ENCODE peak calls at places on chromosomes 11 and 22, in nine cellular contexts. One of them, this sample, is unnamed.

GRCh38 chr11:134050541-134051383 is 18.1 kb upstream of the JAM3 start:
- DNase-seq in neural progenitor cell: peak
- DNase-seq in WERI-Rb-1: peak
- DNase-seq in IMR-90: peak
- DNase-seq in fibroblast of mammary gland: peak
- DNase-seq in prostate gland: peak
- DNase-seq in astrocyte of the spinal cord: peak
- DNase-seq in kidney: peak
- DNase-seq in ovary: peak
- DNase-seq in this sample: peak

GRCh38 chr11:72683782-72684200 is 9.6 kb upstream of the PDE2A start:
- DNase-seq in neural progenitor cell: peak
- DNase-seq in WERI-Rb-1: peak
- DNase-seq in IMR-90: peak
- DNase-seq in fibroblast of mammary gland: peak
- DNase-seq in prostate gland: peak
- DNase-seq in astrocyte of the spinal cord: peak
- DNase-seq in kidney: peak
- DNase-seq in ovary: peak
- DNase-seq in this sample: peak

GRCh38 chr11:107713009-107713408 is 1.2 kb upstream of the SLN start:
- DNase-seq in neural progenitor cell: no peak
- DNase-seq in WERI-Rb-1: no peak
- DNase-seq in IMR-90: no peak
- DNase-seq in fibroblast of mammary gland: no peak
- DNase-seq in prostate gland: no peak
- DNase-seq in astrocyte of the spinal cord: no peak
- DNase-seq in kidney: no peak
- DNase-seq in ovary: no peak
- DNase-seq in this sample: no peak

GRCh38 chr11:134757633-134758032 is 345.6 kb upstream of the B3GAT1 start:
- DNase-seq in neural progenitor cell: no peak
- DNase-seq in WERI-Rb-1: no peak
- DNase-seq in IMR-90: no peak
- DNase-seq in fibroblast of mammary gland: no peak
- DNase-seq in prostate gland: no peak
- DNase-seq in astrocyte of the spinal cord: no peak
- DNase-seq in kidney: no peak
- DNase-seq in ovary: no peak
- DNase-seq in this sample: no peak

GRCh38 chr11:80748207-80748606 is 1307.4 kb upstream of the TENM4 start:
- DNase-seq in neural progenitor cell: no peak
- DNase-seq in WERI-Rb-1: no peak
- DNase-seq in IMR-90: no peak
- DNase-seq in fibroblast of mammary gland: no peak
- DNase-seq in prostate gland: no peak
- DNase-seq in astrocyte of the spinal cord: no peak
- DNase-seq in kidney: no peak
- DNase-seq in ovary: no peak
- DNase-seq in this sample: no peak

GRCh38 chr11:67545280-67545679 is 22.0 kb upstream of the CABP2 start:
- DNase-seq in neural progenitor cell: peak
- DNase-seq in WERI-Rb-1: no peak
- DNase-seq in IMR-90: no peak
- DNase-seq in fibroblast of mammary gland: no peak
- DNase-seq in prostate gland: no peak
- DNase-seq in astrocyte of the spinal cord: no peak
- DNase-seq in kidney: peak
- DNase-seq in ovary: no peak
- DNase-seq in this sample: no peak

GRCh38 chr11:120293038-120293800 is 31.9 kb upstream of the TLCD5 start:
- DNase-seq in neural progenitor cell: no peak
- DNase-seq in WERI-Rb-1: no peak
- DNase-seq in IMR-90: no peak
- DNase-seq in fibroblast of mammary gland: no peak
- DNase-seq in prostate gland: no peak
- DNase-seq in astrocyte of the spinal cord: no peak
- DNase-seq in kidney: no peak
- DNase-seq in ovary: no peak
- DNase-seq in this sample: no peak

GRCh38 chr11:20110908-20111669 is 49.2 kb downstream of the DBX1 start:
- DNase-seq in neural progenitor cell: peak
- DNase-seq in WERI-Rb-1: peak
- DNase-seq in IMR-90: peak
- DNase-seq in fibroblast of mammary gland: peak
- DNase-seq in prostate gland: peak
- DNase-seq in astrocyte of the spinal cord: peak
- DNase-seq in kidney: no peak
- DNase-seq in ovary: peak
- DNase-seq in this sample: peak

GRCh38 chr11:46263120-46263519 is 14.3 kb upstream of the CREB3L1 start:
- DNase-seq in neural progenitor cell: no peak
- DNase-seq in WERI-Rb-1: no peak
- DNase-seq in IMR-90: no peak
- DNase-seq in fibroblast of mammary gland: no peak
- DNase-seq in prostate gland: no peak
- DNase-seq in astrocyte of the spinal cord: no peak
- DNase-seq in kidney: no peak
- DNase-seq in ovary: no peak
- DNase-seq in this sample: no peak

GRCh38 chr22:42901790-42902508 is 44.9 kb upstream of the ARFGAP3 start:
- DNase-seq in neural progenitor cell: no peak
- DNase-seq in WERI-Rb-1: no peak
- DNase-seq in IMR-90: no peak
- DNase-seq in fibroblast of mammary gland: no peak
- DNase-seq in prostate gland: no peak
- DNase-seq in astrocyte of the spinal cord: no peak
- DNase-seq in kidney: no peak
- DNase-seq in ovary: no peak
- DNase-seq in this sample: no peak

GRCh38 chr11:26778000-26778757 is 56.3 kb upstream of the SLC5A12 start:
- DNase-seq in neural progenitor cell: no peak
- DNase-seq in WERI-Rb-1: no peak
- DNase-seq in IMR-90: peak
- DNase-seq in fibroblast of mammary gland: peak
- DNase-seq in prostate gland: no peak
- DNase-seq in astrocyte of the spinal cord: peak
- DNase-seq in kidney: no peak
- DNase-seq in ovary: no peak
- DNase-seq in this sample: peak

GRCh38 chr11:113401718-113402117 is 14.1 kb downstream of the ANKK1 start:
- DNase-seq in neural progenitor cell: no peak
- DNase-seq in WERI-Rb-1: no peak
- DNase-seq in IMR-90: no peak
- DNase-seq in fibroblast of mammary gland: peak
- DNase-seq in prostate gland: peak
- DNase-seq in astrocyte of the spinal cord: no peak
- DNase-seq in kidney: peak
- DNase-seq in ovary: no peak
- DNase-seq in this sample: peak

DNA sequence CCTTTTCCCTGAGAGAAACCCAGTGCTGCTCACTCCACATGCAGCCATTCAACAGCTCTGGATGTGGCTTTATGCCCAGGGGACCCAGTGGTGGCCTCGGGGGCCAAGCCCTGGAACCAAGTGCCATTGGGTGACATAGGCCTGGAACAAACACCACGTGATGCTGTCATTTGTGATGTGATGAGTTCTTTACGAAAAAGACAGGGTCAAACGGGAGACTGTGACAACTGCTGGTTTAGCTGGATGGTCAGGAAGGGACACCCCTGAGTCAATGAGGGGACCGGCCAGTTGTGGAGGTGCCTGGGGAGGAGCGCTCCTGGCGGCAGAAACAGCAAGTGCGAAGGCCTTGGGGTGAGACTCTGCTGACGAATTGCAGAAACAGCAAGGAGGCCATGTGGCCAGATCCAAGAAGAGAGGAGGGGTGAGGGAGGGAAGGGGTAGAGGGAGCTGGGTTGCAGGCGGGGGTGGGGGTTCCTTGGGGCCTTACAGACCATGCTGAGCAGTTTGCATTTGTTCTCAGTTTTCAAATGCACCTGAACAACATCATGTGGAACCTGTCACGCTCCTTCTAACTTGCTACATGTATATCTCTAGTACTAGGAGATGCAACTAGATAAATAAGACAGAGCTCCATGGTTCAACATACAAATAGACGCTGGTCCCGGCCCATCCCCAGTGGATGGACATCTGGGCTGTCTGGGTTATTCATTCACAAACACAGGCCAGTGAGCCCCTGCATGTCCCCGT is 56.1 kb downstream of the IGLL5 start:
- DNase-seq in neural progenitor cell: no peak
- DNase-seq in WERI-Rb-1: no peak
- DNase-seq in IMR-90: no peak
- DNase-seq in fibroblast of mammary gland: no peak
- DNase-seq in prostate gland: no peak
- DNase-seq in astrocyte of the spinal cord: no peak
- DNase-seq in kidney: no peak
- DNase-seq in ovary: no peak
- DNase-seq in this sample: no peak
- TF ChIP-seq CTCF in neural progenitor cell: no peak
- TF ChIP-seq CTCF in WERI-Rb-1: no peak
- TF ChIP-seq CTCF in IMR-90: no peak
- TF ChIP-seq CTCF in fibroblast of mammary gland: no peak
- TF ChIP-seq CTCF in prostate gland: no peak
- TF ChIP-seq CTCF in astrocyte of the spinal cord: no peak
- TF ChIP-seq CTCF in kidney: no peak
- TF ChIP-seq CTCF in ovary: no peak
- TF ChIP-seq CTCF in this sample: no peak

DNA sequence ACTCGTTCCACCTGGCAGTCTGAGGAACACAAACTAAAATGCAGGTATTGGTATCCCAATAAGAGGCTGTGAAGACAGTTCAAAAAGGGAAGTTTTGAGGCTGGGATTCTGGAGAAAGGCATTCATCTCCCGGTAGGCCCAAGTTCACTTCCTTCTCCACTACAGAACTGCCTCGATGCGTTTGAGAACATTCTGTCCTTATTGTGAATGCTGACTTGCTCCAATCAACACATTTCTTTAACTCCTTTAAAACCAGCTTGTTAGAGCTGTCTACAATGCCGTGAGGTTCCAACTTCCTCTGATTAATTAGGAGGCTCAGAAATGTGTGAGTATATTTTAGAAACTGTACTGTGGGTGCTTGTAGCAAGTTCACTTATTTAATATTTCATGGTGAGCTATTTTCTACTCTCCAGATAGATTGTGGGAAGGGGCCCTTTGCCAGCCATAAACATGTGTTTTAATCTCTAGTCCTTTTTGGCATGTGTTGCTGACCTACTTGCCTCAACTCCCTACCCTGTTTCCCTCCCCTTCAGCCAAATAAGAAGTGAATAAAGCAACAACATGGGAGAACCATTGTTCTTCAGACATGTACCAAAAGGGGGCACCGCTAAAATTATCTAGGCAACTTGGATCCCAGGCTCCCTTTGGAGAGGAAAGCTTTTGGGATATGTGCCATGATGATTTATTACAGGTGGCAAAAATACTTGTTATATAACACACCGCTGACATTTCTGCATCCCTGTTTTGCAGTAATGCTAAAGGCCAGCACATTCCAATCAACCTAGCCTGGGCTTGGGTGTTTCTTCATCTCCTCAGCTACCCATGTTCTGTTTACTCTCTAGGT is 245.6 kb downstream of the BLID start:
- DNase-seq in neural progenitor cell: no peak
- DNase-seq in WERI-Rb-1: no peak
- DNase-seq in IMR-90: no peak
- DNase-seq in fibroblast of mammary gland: peak
- DNase-seq in prostate gland: no peak
- DNase-seq in astrocyte of the spinal cord: no peak
- DNase-seq in kidney: no peak
- DNase-seq in ovary: peak
- DNase-seq in this sample: peak
- TF ChIP-seq CTCF in neural progenitor cell: no peak
- TF ChIP-seq CTCF in WERI-Rb-1: no peak
- TF ChIP-seq CTCF in IMR-90: no peak
- TF ChIP-seq CTCF in fibroblast of mammary gland: peak
- TF ChIP-seq CTCF in prostate gland: no peak
- TF ChIP-seq CTCF in astrocyte of the spinal cord: no peak
- TF ChIP-seq CTCF in kidney: no peak
- TF ChIP-seq CTCF in ovary: no peak
- TF ChIP-seq CTCF in this sample: no peak

DNA sequence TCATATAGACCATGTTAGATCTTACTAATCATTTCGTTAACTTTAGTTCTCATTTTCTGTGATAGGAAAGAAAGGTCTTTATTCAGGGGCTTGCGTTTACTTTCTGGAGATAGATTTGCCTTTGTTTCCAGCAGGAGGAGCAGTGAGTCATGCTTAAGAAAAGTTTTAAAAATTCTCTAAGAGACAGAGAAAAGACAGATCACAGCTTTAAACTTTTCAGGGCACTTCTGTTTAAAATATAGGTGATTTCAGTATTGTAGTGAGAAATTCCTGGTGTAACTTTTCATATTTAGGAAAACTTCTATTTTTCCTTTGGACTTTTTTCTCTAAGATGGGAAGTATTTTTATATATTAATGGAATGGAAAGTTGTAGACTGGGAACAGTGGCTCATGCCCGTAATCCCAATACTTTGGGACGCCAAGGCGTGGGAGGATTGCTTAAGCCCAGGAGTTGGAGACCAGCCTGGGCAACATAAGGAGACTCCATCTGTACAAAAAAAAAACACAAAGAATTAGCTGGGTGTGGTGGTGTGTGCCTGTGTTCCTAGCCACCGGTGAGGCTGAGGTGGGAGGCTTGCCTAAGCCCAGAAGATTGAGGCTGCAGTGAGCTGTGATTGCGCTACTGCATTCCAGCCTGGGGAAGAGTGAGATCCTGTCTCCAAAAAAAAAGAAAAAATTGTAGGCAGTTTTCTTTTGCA is 60.3 kb downstream of the ATXN10 start:
- DNase-seq in neural progenitor cell: peak
- DNase-seq in WERI-Rb-1: no peak
- DNase-seq in IMR-90: peak
- DNase-seq in fibroblast of mammary gland: peak
- DNase-seq in prostate gland: no peak
- DNase-seq in astrocyte of the spinal cord: peak
- DNase-seq in kidney: no peak
- DNase-seq in ovary: no peak
- DNase-seq in this sample: peak
- TF ChIP-seq CTCF in neural progenitor cell: peak
- TF ChIP-seq CTCF in WERI-Rb-1: no peak
- TF ChIP-seq CTCF in IMR-90: peak
- TF ChIP-seq CTCF in fibroblast of mammary gland: peak
- TF ChIP-seq CTCF in prostate gland: peak
- TF ChIP-seq CTCF in astrocyte of the spinal cord: peak
- TF ChIP-seq CTCF in kidney: peak
- TF ChIP-seq CTCF in ovary: no peak
- TF ChIP-seq CTCF in this sample: peak

DNA sequence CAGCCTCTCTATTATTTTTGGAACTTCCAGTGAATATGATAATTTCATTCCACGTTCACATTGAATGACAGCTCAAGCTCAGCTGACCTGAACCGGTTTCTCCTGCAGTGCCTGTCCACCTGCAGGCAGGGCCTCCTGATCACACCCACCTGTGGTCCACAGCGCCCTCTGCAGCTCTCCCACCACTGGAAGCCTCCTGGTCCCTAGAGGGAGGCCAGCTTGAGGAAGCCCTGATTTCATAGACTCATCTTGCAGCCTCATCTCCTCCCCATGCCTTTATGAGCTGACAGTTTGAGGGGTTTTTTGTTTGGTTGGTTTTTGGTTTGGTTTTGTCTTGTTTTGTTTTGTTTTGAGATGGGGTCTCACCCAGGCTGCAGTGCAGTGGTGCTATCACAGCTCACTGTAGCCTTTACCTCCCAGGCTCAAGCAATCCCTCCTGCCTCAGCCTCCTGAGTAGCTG is 29.9 kb upstream of the MALAT1 start:
- DNase-seq in neural progenitor cell: peak
- DNase-seq in WERI-Rb-1: peak
- DNase-seq in IMR-90: no peak
- DNase-seq in fibroblast of mammary gland: peak
- DNase-seq in prostate gland: peak
- DNase-seq in astrocyte of the spinal cord: no peak
- DNase-seq in kidney: peak
- DNase-seq in ovary: peak
- DNase-seq in this sample: peak
- TF ChIP-seq CTCF in neural progenitor cell: peak
- TF ChIP-seq CTCF in WERI-Rb-1: peak
- TF ChIP-seq CTCF in IMR-90: peak
- TF ChIP-seq CTCF in fibroblast of mammary gland: peak
- TF ChIP-seq CTCF in prostate gland: peak
- TF ChIP-seq CTCF in astrocyte of the spinal cord: peak
- TF ChIP-seq CTCF in kidney: peak
- TF ChIP-seq CTCF in ovary: no peak
- TF ChIP-seq CTCF in this sample: peak

This sample was measured in MCF 10A.